ENCODE peak calls at places on chromosomes 16 and 17, in four cellular contexts. Y is RWPE1; C is stimulated activated CD4-positive, alpha-beta T cell treated with anti-CD3 and anti-CD28 coated beads, Interleukin-2, amount 100 ng/mL, for 24 hours; O is ELR. U is an unnamed sample.

GRCh38 chr17:57612202-57613071 is 132.7 kb downstream of the CCDC182 start:
- DNase-seq in O (no peak), C (no peak), Y (no peak), U (no peak)

GRCh38 chr16:59665618-59666220 is 931.6 kb upstream of the GOT2 start:
- DNase-seq in O (no peak), Y (no peak), C (no peak), U (no peak)

GRCh38 chr17:27956601-27957445 is 63.7 kb upstream of the LYRM9 start:
- DNase-seq in O (no peak), Y (no peak), C (no peak), U (no peak)

GRCh38 chr17:58666858-58667267 is 25.0 kb downstream of the TEX14 start:
- DNase-seq in C (peak; percentile 33), O (no peak), Y (peak; percentile 50), U (peak; percentile 18)

GRCh38 chr17:10987786-10988185 is 149.9 kb upstream of the PIRT start:
- DNase-seq in C (no peak), Y (no peak), O (no peak), U (no peak)

GRCh38 chr17:60169921-60170817 is 20.4 kb downstream of the CA4 start:
- DNase-seq in C (no peak), Y (no peak), O (peak; percentile 44), U (no peak)

GRCh38 chr16:66387817-66388332 is 21.4 kb downstream of the CDH5 start:
- DNase-seq in O (no peak), C (no peak), Y (no peak), U (no peak)

GRCh38 chr17:41896726-41897125 is 22.0 kb downstream of the ACLY start:
- DNase-seq in O (no peak), C (no peak), Y (no peak), U (no peak)

GRCh38 chr16:2705351-2705750 is 14.7 kb downstream of the PRSS27 start:
- DNase-seq in Y (no peak), O (no peak), C (no peak), U (no peak)

GRCh38 chr16:10946308-10946707 is 1.9 kb downstream of the CLEC16A start:
- DNase-seq in Y (peak; percentile 70), C (no peak), O (no peak), U (no peak)

GRCh38 chr17:83068641-83069570 is 10.5 kb upstream of the METRNL start:
- DNase-seq in O (no peak), C (no peak), Y (no peak), U (no peak)

U was measured in stimulated activated naive CD4-positive, alpha-beta T cell treated with Interleukin-2 at 50 U/mL for 16 hours.